ENCODE peak calls at places on chromosome 3, in five cellular contexts. D is pancreas, H is mammary epithelial cell, I is body of pancreas, U is MM.1S. X is an unnamed sample. For H3K4me1 and H3K9me3, the result is how much of the 10 kb centered on the place peaks cover.

GRCh38 chr3:51966941-51967383 is 292 bp downstream of the PCBP4 start:
- DNase-seq in D (no peak), H (no peak), I (peak), U (no peak), X (no peak)

GRCh38 chr3:9955067-9955502 is 2.9 kb upstream of the PRRT3 start:
- DNase-seq in D (peak), H (no peak), I (peak), U (no peak), X (no peak)

GRCh38 chr3:104126864-104127553 is 1239.7 kb upstream of the ALCAM start:
- DNase-seq in D (no peak), H (no peak), I (no peak), U (no peak), X (no peak)

GRCh38 chr3:133792171-133792763 is 13.3 kb upstream of the SRPRB start:
- DNase-seq in D (no peak), H (peak), I (no peak), U (no peak), X (no peak)

GRCh38 chr3:151445283-151446001 is 15.4 kb downstream of the IGSF10 start:
- DNase-seq in D (no peak), H (peak), I (no peak), U (no peak), X (no peak)

GRCh38 chr3:151393961-151394360 is 9.4 kb upstream of the P2RY12 start:
- DNase-seq in D (no peak), H (no peak), I (no peak), U (no peak), X (no peak)

GRCh38 chr3:33883538-33884203 is 85.2 kb downstream of the PDCD6IP start:
- DNase-seq in D (no peak), H (peak), I (no peak), U (peak), X (peak)

GRCh38 chr3:43181202-43181910 is 75.5 kb upstream of the POMGNT2 start:
- DNase-seq in D (no peak), H (peak), I (no peak), U (no peak), X (peak)

GRCh38 chr3:155202626-155203025 is 90.9 kb downstream of the STRIT1 start:
- DNase-seq in D (no peak), H (no peak), I (no peak), U (no peak), X (no peak)

GRCh38 chr3:136819784-136820640 is 1.1 kb downstream of the SLC35G2 start:
- DNase-seq in D (peak), H (peak), I (peak), U (no peak), X (peak)

GRCh38 chr3:58607816-58608215 is 30.6 kb upstream of the FAM107A start:
- DNase-seq in D (no peak), H (peak), I (no peak), U (peak), X (no peak)

GRCh38 chr3:187017511-187018230 is 87.3 kb downstream of the ST6GAL1 start:
- DNase-seq in D (no peak), H (no peak), I (no peak), U (no peak), X (no peak)

GRCh38 chr3:178482981-178483380 is 53.3 kb upstream of the KCNMB2 start:
- DNase-seq in D (no peak), H (no peak), I (no peak), U (no peak), X (no peak)

GRCh38 chr3:33299395-33300081 is 22.3 kb downstream of the FBXL2 start:
- DNase-seq in D (no peak), H (peak), I (no peak), U (no peak), X (no peak)

GRCh38 chr3:186221733-186222378 is 113.0 kb upstream of the ETV5 start:
- DNase-seq in D (no peak), H (no peak), I (no peak), U (no peak), X (no peak)

GRCh38 chr3:117553461-117553860 is 843.9 kb downstream of the TUSC7 start:
- DNase-seq in D (no peak), H (no peak), I (no peak), U (peak), X (no peak)

GRCh38 chr3:182509312-182509711 is 284.0 kb upstream of the ATP11B start:
- DNase-seq in D (no peak), H (no peak), I (no peak), U (no peak), X (no peak)

GRCh38 chr3:136018876-136019275 is 53.3 kb downstream of the PPP2R3A start:
- DNase-seq in D (no peak), H (no peak), I (no peak), U (no peak), X (no peak)

GRCh38 chr3:100244264-100244663 is 16.5 kb upstream of the TBC1D23 start:
- DNase-seq in D (no peak), H (no peak), I (no peak), U (no peak), X (no peak)

GRCh38 chr3:123291404-123291803 is 89.7 kb downstream of the SEC22A start:
- DNase-seq in D (no peak), H (no peak), I (no peak), U (no peak), X (no peak)
- H3K4me1 ChIP-seq in D (under half), H (under half), I (under half), U (under half), X (under half)

GRCh38 chr3:87227104-87227834 is at the start of gene CHMP2B:
- DNase-seq in D (peak), H (peak), I (peak), U (peak), X (peak)

GRCh38 chr3:87228316-87228715 is 1.2 kb downstream of the CHMP2B start:
- DNase-seq in D (no peak), H (peak), I (no peak), U (no peak), X (no peak)

GRCh38 chr3:87225659-87226058 is 1.4 kb upstream of the CHMP2B start:
- DNase-seq in D (peak), H (no peak), I (peak), U (no peak), X (no peak)

GRCh38 chr3:87227835-87228144 is 681 bp downstream of the CHMP2B start:
- DNase-seq in D (no peak), H (no peak), I (no peak), U (no peak), X (no peak)

DNA sequence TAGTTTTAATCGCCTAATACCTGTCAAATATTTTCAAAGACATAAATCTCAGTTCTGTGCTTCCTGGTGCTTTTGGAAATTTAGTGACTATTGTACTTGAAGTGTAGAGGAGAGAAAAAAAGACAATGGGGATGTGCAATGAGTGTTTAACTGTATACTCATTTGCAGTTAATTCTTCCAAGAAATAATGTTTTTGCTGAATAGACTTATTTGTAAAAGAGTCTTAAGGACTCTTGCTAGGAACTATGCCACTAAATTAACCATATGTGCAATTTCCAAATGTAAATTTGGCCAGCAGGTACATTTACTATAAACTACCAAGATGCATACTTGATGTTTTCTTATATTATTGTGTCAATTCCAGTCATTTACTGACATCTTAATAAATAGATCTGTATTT is 2.0 kb downstream of the CHMP2B start:
- DNase-seq in D (no peak), H (no peak), I (no peak), U (no peak), X (no peak)
- H3K4me3 ChIP-seq in D (no peak), H (peak), I (no peak), U (no peak), X (no peak)

GRCh38 chr3:19202303-19202702 is 54.0 kb downstream of the KCNH8 start:
- DNase-seq in D (no peak), H (no peak), I (no peak), U (no peak), X (no peak)

GRCh38 chr3:19202754-19203153 is 54.4 kb downstream of the KCNH8 start:
- DNase-seq in D (no peak), H (no peak), I (no peak), U (no peak), X (no peak)

DNA sequence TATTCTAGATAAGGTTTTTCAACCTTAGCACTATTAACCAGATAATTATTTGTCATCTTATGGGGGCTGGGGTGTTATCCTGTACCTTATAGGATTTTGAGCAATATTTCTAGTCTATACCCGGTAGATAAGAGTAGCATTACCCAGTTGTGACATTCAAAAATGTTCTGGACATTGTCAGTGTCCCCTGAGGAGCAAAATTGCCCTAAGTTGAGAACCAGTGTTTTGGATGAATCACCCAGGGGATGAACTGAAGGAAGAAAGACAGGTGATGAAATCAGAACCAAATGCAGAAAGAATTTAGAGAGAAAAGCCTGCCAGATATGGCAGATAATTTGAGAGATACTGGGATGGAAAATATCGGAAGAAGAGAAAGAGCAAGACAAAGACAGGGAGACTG is 58.2 kb downstream of the KCNH8 start:
- DNase-seq in D (no peak), H (no peak), I (no peak), U (no peak), X (no peak)
- H3K9me3 ChIP-seq in D (under half), H (under half), I (under half), U (under half), X (under half)

DNA sequence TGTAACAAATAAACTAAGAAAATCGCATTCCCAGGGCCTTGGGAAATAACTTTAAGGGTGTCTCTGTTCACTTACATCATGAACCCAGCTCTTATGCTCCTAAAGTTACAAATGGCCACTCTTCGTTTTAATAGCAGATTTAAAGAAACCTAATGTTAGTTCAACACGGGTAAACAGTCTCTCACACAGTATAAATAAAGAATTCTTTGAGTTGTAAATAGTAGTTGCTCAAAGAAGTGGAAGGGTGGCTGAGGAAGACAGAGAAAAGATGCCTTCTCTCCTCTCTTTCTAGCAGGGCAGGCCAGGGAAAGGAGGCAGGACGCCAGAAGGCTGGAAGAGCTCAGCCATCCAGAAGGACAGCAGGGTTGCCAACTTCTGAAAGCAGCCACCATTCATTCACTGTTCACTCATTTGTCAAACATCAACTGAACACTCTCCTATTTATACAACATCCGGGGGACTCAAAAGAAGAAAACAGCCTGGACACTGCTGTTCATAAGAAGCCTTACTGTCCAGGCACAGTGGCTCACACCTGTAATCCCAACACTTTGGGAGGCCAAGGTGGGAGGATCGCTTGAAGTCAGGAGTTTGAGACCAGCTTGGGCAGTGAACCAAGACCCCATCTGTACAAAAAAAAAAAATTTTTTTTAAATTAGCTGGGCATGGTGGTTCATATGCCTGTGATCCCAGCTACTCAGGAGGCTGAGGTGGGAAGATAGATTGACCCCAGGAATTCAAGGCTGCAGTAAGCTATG is 47.3 kb downstream of the WWTR1 start:
- DNase-seq in D (no peak), H (no peak), I (no peak), U (no peak), X (no peak)
- H3K4me1 ChIP-seq in D (under half), H (under half), I (under half), U (under half), X (under half)

DNA sequence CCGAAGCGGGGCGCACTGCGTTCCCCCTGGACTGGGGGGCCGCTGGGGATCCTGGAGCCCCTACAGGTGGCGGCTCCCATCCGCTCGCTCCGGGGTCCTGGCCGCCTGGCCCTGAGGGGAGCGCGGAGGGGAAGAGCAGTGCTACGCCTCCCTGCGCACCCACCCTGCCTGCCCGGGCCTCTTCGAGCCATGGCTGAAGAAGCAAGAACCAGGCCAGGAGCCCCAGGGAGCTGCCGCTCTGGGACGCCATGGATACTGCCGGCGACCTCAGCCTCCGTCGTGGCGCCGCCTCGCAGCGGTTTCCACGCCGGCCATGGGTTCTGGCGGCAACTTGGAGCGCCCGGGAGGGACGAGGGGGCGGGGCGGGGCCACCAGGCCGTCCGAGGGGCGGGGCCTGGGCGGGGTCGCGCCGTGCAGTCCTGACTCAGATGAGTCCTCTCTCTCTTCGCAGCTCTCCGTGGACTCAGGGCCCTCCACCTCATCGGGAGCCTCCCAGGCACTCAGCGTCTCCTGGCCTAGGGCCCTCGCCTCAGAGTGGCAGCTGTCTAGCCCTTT is 50.9 kb downstream of the MYL3 start:
- DNase-seq in D (peak), H (peak), I (peak), U (peak), X (peak)
- H3K4me3 ChIP-seq in D (peak), H (peak), I (peak), U (peak), X (no peak)

GRCh38 chr3:151614-152189 is 44.9 kb upstream of the CHL1 start:
- DNase-seq in D (no peak), H (no peak), I (no peak), U (no peak), X (no peak)
- H3K9me3 ChIP-seq in D (under half), H (under half), I (under half), U (under half), X (under half)